ENCODE peak calls at places on chromosomes 1 and 21, in seven cellular contexts. One of them, this sample, is unnamed.

GRCh38 chr1:34684246-34684645 is 70.6 kb upstream of the GJB5 start:
- DNase-seq in effector memory CD4-positive, alpha-beta T cell: no peak
- DNase-seq in brain microvascular endothelial cell: no peak
- DNase-seq in tibial nerve: no peak
- DNase-seq in AG04449: no peak
- DNase-seq in epithelial cell of esophagus: no peak
- DNase-seq in CD8-positive, alpha-beta T cell: no peak
- DNase-seq in this sample: peak

GRCh38 chr1:74528123-74528522 is 15.7 kb upstream of the LRRC53 start:
- DNase-seq in epithelial cell of esophagus: no peak
- DNase-seq in CD8-positive, alpha-beta T cell: no peak
- DNase-seq in brain microvascular endothelial cell: no peak
- DNase-seq in tibial nerve: no peak
- DNase-seq in AG04449: no peak
- DNase-seq in effector memory CD4-positive, alpha-beta T cell: no peak
- DNase-seq in this sample: no peak

GRCh38 chr1:209875510-209875909 is 47.7 kb downstream of the UTP25 start:
- DNase-seq in epithelial cell of esophagus: peak
- DNase-seq in CD8-positive, alpha-beta T cell: no peak
- DNase-seq in brain microvascular endothelial cell: peak
- DNase-seq in effector memory CD4-positive, alpha-beta T cell: no peak
- DNase-seq in AG04449: peak
- DNase-seq in tibial nerve: no peak
- DNase-seq in this sample: peak

GRCh38 chr1:156667610-156667967 is 9.6 kb downstream of the NES start:
- DNase-seq in effector memory CD4-positive, alpha-beta T cell: no peak
- DNase-seq in AG04449: no peak
- DNase-seq in epithelial cell of esophagus: no peak
- DNase-seq in brain microvascular endothelial cell: no peak
- DNase-seq in tibial nerve: no peak
- DNase-seq in CD8-positive, alpha-beta T cell: no peak
- DNase-seq in this sample: no peak

GRCh38 chr1:48054246-48054645 is 57.1 kb upstream of the TRABD2B start:
- DNase-seq in epithelial cell of esophagus: no peak
- DNase-seq in brain microvascular endothelial cell: no peak
- DNase-seq in tibial nerve: no peak
- DNase-seq in CD8-positive, alpha-beta T cell: no peak
- DNase-seq in effector memory CD4-positive, alpha-beta T cell: no peak
- DNase-seq in AG04449: no peak
- DNase-seq in this sample: no peak

GRCh38 chr1:76330993-76331603 is 256.6 kb downstream of the ST6GALNAC3 start:
- DNase-seq in epithelial cell of esophagus: peak
- DNase-seq in effector memory CD4-positive, alpha-beta T cell: no peak
- DNase-seq in tibial nerve: peak
- DNase-seq in brain microvascular endothelial cell: peak
- DNase-seq in AG04449: peak
- DNase-seq in CD8-positive, alpha-beta T cell: no peak
- DNase-seq in this sample: peak

GRCh38 chr1:76501136-76501535 is 366.1 kb upstream of the ST6GALNAC5 start:
- DNase-seq in AG04449: no peak
- DNase-seq in CD8-positive, alpha-beta T cell: no peak
- DNase-seq in effector memory CD4-positive, alpha-beta T cell: no peak
- DNase-seq in tibial nerve: no peak
- DNase-seq in brain microvascular endothelial cell: no peak
- DNase-seq in epithelial cell of esophagus: no peak
- DNase-seq in this sample: peak

GRCh38 chr1:203668401-203668800 is 41.8 kb downstream of the ATP2B4 start:
- DNase-seq in effector memory CD4-positive, alpha-beta T cell: no peak
- DNase-seq in CD8-positive, alpha-beta T cell: no peak
- DNase-seq in brain microvascular endothelial cell: no peak
- DNase-seq in AG04449: no peak
- DNase-seq in tibial nerve: no peak
- DNase-seq in epithelial cell of esophagus: no peak
- DNase-seq in this sample: no peak

GRCh38 chr1:241536383-241536782 is 4.2 kb downstream of the KMO start:
- DNase-seq in effector memory CD4-positive, alpha-beta T cell: no peak
- DNase-seq in epithelial cell of esophagus: no peak
- DNase-seq in brain microvascular endothelial cell: no peak
- DNase-seq in AG04449: no peak
- DNase-seq in tibial nerve: no peak
- DNase-seq in CD8-positive, alpha-beta T cell: no peak
- DNase-seq in this sample: no peak

GRCh38 chr1:17923684-17924083 is 168.6 kb downstream of the ACTL8 start:
- DNase-seq in effector memory CD4-positive, alpha-beta T cell: no peak
- DNase-seq in CD8-positive, alpha-beta T cell: no peak
- DNase-seq in epithelial cell of esophagus: no peak
- DNase-seq in AG04449: no peak
- DNase-seq in tibial nerve: no peak
- DNase-seq in brain microvascular endothelial cell: no peak
- DNase-seq in this sample: no peak

GRCh38 chr1:177884499-177885021 is 85.3 kb downstream of the SEC16B start:
- DNase-seq in AG04449: no peak
- DNase-seq in brain microvascular endothelial cell: no peak
- DNase-seq in epithelial cell of esophagus: no peak
- DNase-seq in effector memory CD4-positive, alpha-beta T cell: no peak
- DNase-seq in tibial nerve: no peak
- DNase-seq in CD8-positive, alpha-beta T cell: no peak
- DNase-seq in this sample: no peak

GRCh38 chr1:18225236-18225904 is 117.8 kb downstream of the IGSF21 start:
- DNase-seq in brain microvascular endothelial cell: no peak
- DNase-seq in epithelial cell of esophagus: no peak
- DNase-seq in AG04449: no peak
- DNase-seq in CD8-positive, alpha-beta T cell: no peak
- DNase-seq in effector memory CD4-positive, alpha-beta T cell: no peak
- DNase-seq in tibial nerve: no peak
- DNase-seq in this sample: no peak

GRCh38 chr1:195717651-195718050 is 890.6 kb downstream of the KCNT2 start:
- DNase-seq in epithelial cell of esophagus: peak
- DNase-seq in AG04449: no peak
- DNase-seq in tibial nerve: no peak
- DNase-seq in brain microvascular endothelial cell: no peak
- DNase-seq in CD8-positive, alpha-beta T cell: no peak
- DNase-seq in effector memory CD4-positive, alpha-beta T cell: no peak
- DNase-seq in this sample: peak

GRCh38 chr1:245356891-245357585 is 202.3 kb downstream of the KIF26B start:
- DNase-seq in tibial nerve: no peak
- DNase-seq in effector memory CD4-positive, alpha-beta T cell: no peak
- DNase-seq in brain microvascular endothelial cell: no peak
- DNase-seq in CD8-positive, alpha-beta T cell: no peak
- DNase-seq in AG04449: no peak
- DNase-seq in epithelial cell of esophagus: no peak
- DNase-seq in this sample: no peak

GRCh38 chr1:58950897-58951296 is 167.1 kb upstream of the JUN start:
- DNase-seq in epithelial cell of esophagus: no peak
- DNase-seq in CD8-positive, alpha-beta T cell: no peak
- DNase-seq in brain microvascular endothelial cell: no peak
- DNase-seq in tibial nerve: no peak
- DNase-seq in AG04449: no peak
- DNase-seq in effector memory CD4-positive, alpha-beta T cell: no peak
- DNase-seq in this sample: no peak

GRCh38 chr1:246104927-246105326 is 402.2 kb downstream of the SMYD3 start:
- DNase-seq in AG04449: no peak
- DNase-seq in tibial nerve: no peak
- DNase-seq in brain microvascular endothelial cell: no peak
- DNase-seq in effector memory CD4-positive, alpha-beta T cell: no peak
- DNase-seq in CD8-positive, alpha-beta T cell: no peak
- DNase-seq in epithelial cell of esophagus: peak
- DNase-seq in this sample: no peak

GRCh38 chr1:33763406-33763805 is 100.5 kb upstream of the HMGB4 start:
- DNase-seq in effector memory CD4-positive, alpha-beta T cell: no peak
- DNase-seq in AG04449: peak
- DNase-seq in tibial nerve: no peak
- DNase-seq in epithelial cell of esophagus: peak
- DNase-seq in brain microvascular endothelial cell: peak
- DNase-seq in CD8-positive, alpha-beta T cell: no peak
- DNase-seq in this sample: no peak

GRCh38 chr1:100868364-100868995 is 26.2 kb downstream of the EXTL2 start:
- DNase-seq in CD8-positive, alpha-beta T cell: no peak
- DNase-seq in tibial nerve: no peak
- DNase-seq in brain microvascular endothelial cell: no peak
- DNase-seq in effector memory CD4-positive, alpha-beta T cell: no peak
- DNase-seq in AG04449: peak
- DNase-seq in epithelial cell of esophagus: peak
- DNase-seq in this sample: peak

GRCh38 chr1:102550729-102551384 is 554.1 kb upstream of the OLFM3 start:
- DNase-seq in epithelial cell of esophagus: peak
- DNase-seq in brain microvascular endothelial cell: peak
- DNase-seq in tibial nerve: no peak
- DNase-seq in AG04449: no peak
- DNase-seq in effector memory CD4-positive, alpha-beta T cell: no peak
- DNase-seq in CD8-positive, alpha-beta T cell: no peak
- DNase-seq in this sample: peak

GRCh38 chr1:59605761-59606160 is 209.0 kb upstream of the HOOK1 start:
- DNase-seq in brain microvascular endothelial cell: no peak
- DNase-seq in epithelial cell of esophagus: no peak
- DNase-seq in effector memory CD4-positive, alpha-beta T cell: no peak
- DNase-seq in tibial nerve: no peak
- DNase-seq in CD8-positive, alpha-beta T cell: no peak
- DNase-seq in AG04449: no peak
- DNase-seq in this sample: no peak

GRCh38 chr21:43922949-43923348 is 57.9 kb downstream of the AGPAT3 start:
- DNase-seq in AG04449: no peak
- DNase-seq in CD8-positive, alpha-beta T cell: no peak
- DNase-seq in tibial nerve: no peak
- DNase-seq in effector memory CD4-positive, alpha-beta T cell: no peak
- DNase-seq in brain microvascular endothelial cell: no peak
- DNase-seq in epithelial cell of esophagus: no peak
- DNase-seq in this sample: no peak

GRCh38 chr1:115768549-115768948 is at the start of gene CASQ2:
- DNase-seq in effector memory CD4-positive, alpha-beta T cell: no peak
- DNase-seq in epithelial cell of esophagus: no peak
- DNase-seq in tibial nerve: no peak
- DNase-seq in CD8-positive, alpha-beta T cell: no peak
- DNase-seq in AG04449: no peak
- DNase-seq in brain microvascular endothelial cell: no peak
- DNase-seq in this sample: no peak

GRCh38 chr1:21012937-21013336 is 163.8 kb downstream of the EIF4G3 start:
- DNase-seq in epithelial cell of esophagus: no peak
- DNase-seq in CD8-positive, alpha-beta T cell: no peak
- DNase-seq in brain microvascular endothelial cell: no peak
- DNase-seq in tibial nerve: no peak
- DNase-seq in AG04449: no peak
- DNase-seq in effector memory CD4-positive, alpha-beta T cell: no peak
- DNase-seq in this sample: peak

GRCh38 chr21:34668803-34669148 is at the start of gene CLIC6:
- DNase-seq in effector memory CD4-positive, alpha-beta T cell: no peak
- DNase-seq in epithelial cell of esophagus: no peak
- DNase-seq in tibial nerve: peak
- DNase-seq in CD8-positive, alpha-beta T cell: no peak
- DNase-seq in AG04449: no peak
- DNase-seq in brain microvascular endothelial cell: no peak
- DNase-seq in this sample: no peak

GRCh38 chr1:43558346-43558841 is 27.7 kb downstream of the PTPRF start:
- DNase-seq in CD8-positive, alpha-beta T cell: no peak
- DNase-seq in epithelial cell of esophagus: no peak
- DNase-seq in AG04449: no peak
- DNase-seq in tibial nerve: no peak
- DNase-seq in brain microvascular endothelial cell: no peak
- DNase-seq in effector memory CD4-positive, alpha-beta T cell: no peak
- DNase-seq in this sample: no peak
- H3K4me3 ChIP-seq in CD8-positive, alpha-beta T cell: no peak
- H3K4me3 ChIP-seq in epithelial cell of esophagus: no peak
- H3K4me3 ChIP-seq in AG04449: peak
- H3K4me3 ChIP-seq in tibial nerve: peak
- H3K4me3 ChIP-seq in brain microvascular endothelial cell: no peak
- H3K4me3 ChIP-seq in effector memory CD4-positive, alpha-beta T cell: no peak
- H3K4me3 ChIP-seq in this sample: no peak

DNA sequence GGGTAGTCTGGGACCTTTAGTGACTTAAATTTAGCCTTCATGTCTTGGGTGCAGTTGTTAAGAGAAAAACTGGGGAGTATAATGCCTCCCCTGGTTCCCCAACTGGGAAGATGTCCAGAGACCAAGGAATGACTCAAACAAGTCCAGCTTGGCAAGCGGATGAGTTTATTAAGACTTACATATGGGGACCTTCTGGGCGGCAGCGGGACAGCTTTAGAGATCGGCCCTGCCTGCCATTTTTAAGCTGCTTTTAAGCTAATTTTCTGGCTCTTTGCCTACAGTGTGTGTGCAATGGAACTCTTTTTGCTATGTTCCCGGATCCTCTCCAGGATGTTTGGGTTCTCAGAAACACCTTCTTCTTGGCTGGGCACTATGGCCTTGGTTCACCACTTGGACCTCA is 99.5 kb downstream of the RYR2 start:
- DNase-seq in effector memory CD4-positive, alpha-beta T cell: no peak
- DNase-seq in brain microvascular endothelial cell: no peak
- DNase-seq in epithelial cell of esophagus: no peak
- DNase-seq in CD8-positive, alpha-beta T cell: no peak
- DNase-seq in AG04449: no peak
- DNase-seq in tibial nerve: no peak
- DNase-seq in this sample: no peak
- H3K4me3 ChIP-seq in effector memory CD4-positive, alpha-beta T cell: no peak
- H3K4me3 ChIP-seq in brain microvascular endothelial cell: no peak
- H3K4me3 ChIP-seq in epithelial cell of esophagus: no peak
- H3K4me3 ChIP-seq in CD8-positive, alpha-beta T cell: no peak
- H3K4me3 ChIP-seq in AG04449: no peak
- H3K4me3 ChIP-seq in tibial nerve: no peak
- H3K4me3 ChIP-seq in this sample: no peak

GRCh38 chr21:26801524-26801923 is 43.7 kb downstream of the ADAMTS1 start:
- DNase-seq in brain microvascular endothelial cell: peak
- DNase-seq in epithelial cell of esophagus: no peak
- DNase-seq in effector memory CD4-positive, alpha-beta T cell: no peak
- DNase-seq in AG04449: peak
- DNase-seq in tibial nerve: no peak
- DNase-seq in CD8-positive, alpha-beta T cell: no peak
- DNase-seq in this sample: peak
- H3K4me3 ChIP-seq in brain microvascular endothelial cell: no peak
- H3K4me3 ChIP-seq in epithelial cell of esophagus: no peak
- H3K4me3 ChIP-seq in effector memory CD4-positive, alpha-beta T cell: no peak
- H3K4me3 ChIP-seq in AG04449: no peak
- H3K4me3 ChIP-seq in tibial nerve: no peak
- H3K4me3 ChIP-seq in CD8-positive, alpha-beta T cell: no peak
- H3K4me3 ChIP-seq in this sample: no peak

DNA sequence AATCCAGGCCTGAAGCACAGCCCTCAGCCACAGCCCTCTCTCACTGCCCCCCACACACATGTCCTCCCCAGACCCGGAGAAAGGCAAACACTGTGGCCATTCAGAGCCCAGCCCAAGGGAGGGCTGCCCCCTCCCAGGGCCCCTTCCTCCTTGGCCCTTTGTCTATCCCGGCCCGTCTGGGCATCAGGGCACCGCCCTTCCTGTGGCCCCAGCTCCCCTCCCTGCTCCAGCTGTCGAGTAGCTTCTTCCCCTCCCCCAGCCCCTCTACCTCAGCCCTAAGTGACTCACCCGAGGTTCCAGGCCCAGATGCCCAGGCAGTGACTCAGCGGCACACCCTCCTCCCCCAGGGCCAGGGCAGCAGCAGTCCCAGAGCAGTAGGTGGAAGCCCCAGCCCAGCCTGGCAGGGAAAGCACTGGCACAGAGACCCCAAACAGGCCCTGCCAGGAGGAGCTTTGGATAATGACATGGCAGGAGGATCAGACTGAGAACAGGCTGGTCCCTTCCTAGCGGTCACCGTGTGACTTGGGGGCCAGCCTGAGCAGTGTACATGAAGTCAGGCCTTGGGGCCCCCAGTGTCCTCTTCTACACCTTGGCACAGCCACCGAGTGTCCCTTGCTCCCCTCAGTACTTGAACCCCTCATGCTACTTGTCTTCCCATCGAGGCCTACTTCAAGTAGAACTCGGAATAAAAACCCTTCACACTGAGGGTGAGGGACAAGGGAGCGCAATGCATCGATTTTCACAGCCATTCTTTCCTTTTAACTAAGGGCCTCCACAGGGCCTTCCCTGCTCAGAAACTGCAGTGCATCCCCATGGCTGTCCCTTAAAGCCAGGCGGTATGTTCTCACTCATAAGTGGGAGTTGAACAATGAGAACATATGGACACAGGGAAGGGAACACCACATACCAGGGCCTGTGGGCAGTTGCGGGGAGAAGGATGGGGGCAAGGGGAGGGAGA is 1.0 kb upstream of the S100A2 start:
- DNase-seq in effector memory CD4-positive, alpha-beta T cell: peak
- DNase-seq in tibial nerve: peak
- DNase-seq in epithelial cell of esophagus: peak
- DNase-seq in CD8-positive, alpha-beta T cell: peak
- DNase-seq in brain microvascular endothelial cell: peak
- DNase-seq in AG04449: peak
- DNase-seq in this sample: peak
- H3K4me3 ChIP-seq in effector memory CD4-positive, alpha-beta T cell: no peak
- H3K4me3 ChIP-seq in tibial nerve: no peak
- H3K4me3 ChIP-seq in epithelial cell of esophagus: peak
- H3K4me3 ChIP-seq in CD8-positive, alpha-beta T cell: no peak
- H3K4me3 ChIP-seq in brain microvascular endothelial cell: no peak
- H3K4me3 ChIP-seq in AG04449: peak
- H3K4me3 ChIP-seq in this sample: no peak